ENCODE peak calls at places on chromosomes 13 and 19, in seven cellular contexts. D, J, T, S, W, I and Q are unnamed samples.

GRCh38 chr13:94431987-94432386 is 47.5 kb downstream of the DCT start:
- DNase-seq in I (no peak), D (no peak), W (no peak), T (no peak), J (no peak), S (no peak), Q (no peak)

GRCh38 chr19:40348961-40349507 is 539 bp downstream of the PLD3 start:
- DNase-seq in J (peak), S (no peak), I (peak), T (peak), D (no peak), W (peak), Q (peak)

GRCh38 chr13:29758591-29759114 is 91.8 kb downstream of the UBL3 start:
- DNase-seq in T (peak), J (no peak), S (peak), W (no peak), D (no peak), I (no peak), Q (no peak)

GRCh38 chr13:71217827-71218226 is 649.2 kb downstream of the DACH1 start:
- DNase-seq in W (no peak), J (no peak), D (no peak), I (no peak), S (no peak), T (no peak), Q (no peak)

GRCh38 chr19:4539697-4540581 is at the start of gene LRG1:
- DNase-seq in W (no peak), I (no peak), J (peak), T (peak), D (no peak), S (peak), Q (no peak)

GRCh38 chr19:10450191-10450852 is 30.0 kb downstream of the PDE4A start:
- DNase-seq in S (no peak), T (no peak), W (peak), I (no peak), D (no peak), J (no peak), Q (no peak)

GRCh38 chr19:7877249-7877836 is 3.2 kb upstream of the PRR36 start:
- DNase-seq in D (no peak), T (no peak), W (no peak), I (no peak), J (no peak), S (no peak), Q (no peak)

GRCh38 chr13:46668302-46668720 is 115.3 kb downstream of the LRCH1 start:
- DNase-seq in J (no peak), W (no peak), I (no peak), S (no peak), T (no peak), D (no peak), Q (no peak)

GRCh38 chr13:39784347-39784746 is 128.9 kb downstream of the COG6 start:
- DNase-seq in S (no peak), I (no peak), D (no peak), J (no peak), W (no peak), T (no peak), Q (no peak)

GRCh38 chr13:102401305-102401704 is 543 bp downstream of the FGF14 start:
- DNase-seq in S (no peak), I (no peak), W (peak), T (no peak), J (no peak), D (no peak), Q (no peak)

GRCh38 chr19:47247308-47247990 is 8.9 kb upstream of the CCDC9 start:
- DNase-seq in S (no peak), J (peak), T (peak), I (no peak), W (peak), D (peak), Q (no peak)

GRCh38 chr19:35375505-35376307 is 4.8 kb downstream of the GPR42 start:
- DNase-seq in S (no peak), D (no peak), W (no peak), I (no peak), T (no peak), J (no peak), Q (no peak)

GRCh38 chr19:44313231-44313630 is 8.4 kb upstream of the ZNF235 start:
- DNase-seq in D (no peak), T (no peak), W (no peak), I (no peak), J (no peak), S (no peak), Q (no peak)

GRCh38 chr19:32881766-32882165 is 12.2 kb upstream of the SLC7A9 start:
- DNase-seq in T (no peak), I (no peak), S (no peak), D (peak), W (no peak), J (no peak), Q (no peak)

GRCh38 chr19:6945733-6946132 is 58.4 kb downstream of the ADGRE1 start:
- DNase-seq in I (no peak), J (no peak), S (no peak), T (no peak), D (no peak), W (no peak), Q (no peak)

GRCh38 chr13:101982903-101983302 is 418.9 kb downstream of the FGF14 start:
- DNase-seq in S (no peak), T (no peak), J (no peak), W (no peak), I (no peak), D (no peak), Q (no peak)

GRCh38 chr19:5250127-5250659 is 90.4 kb downstream of the PTPRS start:
- DNase-seq in T (no peak), I (no peak), D (no peak), S (no peak), J (no peak), W (no peak), Q (no peak)

GRCh38 chr13:105972306-105972721 is 563.1 kb downstream of the EFNB2 start:
- DNase-seq in J (no peak), T (no peak), I (no peak), D (no peak), S (no peak), W (no peak), Q (no peak)

GRCh38 chr13:41246969-41247750 is 16.2 kb downstream of the MTRF1 start:
- DNase-seq in I (no peak), D (no peak), S (no peak), T (no peak), J (no peak), W (no peak), Q (no peak)

GRCh38 chr13:21071015-21071414 is 9.6 kb upstream of the LATS2 start:
- DNase-seq in W (no peak), S (no peak), T (no peak), I (no peak), J (no peak), D (no peak), Q (no peak)

GRCh38 chr13:97468331-97468730 is 34.4 kb downstream of the RAP2A start:
- DNase-seq in S (no peak), T (peak), D (no peak), I (no peak), J (no peak), W (peak), Q (no peak)

GRCh38 chr13:30429721-30430694 is 7.7 kb downstream of the UBE2L5 start:
- DNase-seq in T (no peak), W (no peak), I (peak), S (peak), D (no peak), J (peak), Q (no peak)

GRCh38 chr19:40718774-40719391 is 2.0 kb downstream of the ITPKC start:
- DNase-seq in J (peak), W (no peak), I (peak), S (peak), D (no peak), T (peak), Q (peak)

GRCh38 chr19:5961969-5962945 is 15.7 kb downstream of the RANBP3 start:
- DNase-seq in W (no peak), S (no peak), T (peak), I (no peak), D (no peak), J (no peak), Q (peak)

GRCh38 chr19:1830978-1831377 is 17.3 kb downstream of the REXO1 start:
- DNase-seq in I (no peak), J (no peak), T (no peak), W (no peak), S (no peak), D (no peak), Q (no peak)

GRCh38 chr19:41998246-41999020 is 4.4 kb upstream of the ATP1A3 start:
- DNase-seq in I (peak), S (no peak), T (peak), W (peak), D (peak), J (peak), Q (peak)

GRCh38 chr13:104987621-104988020 is 1547.8 kb downstream of the EFNB2 start:
- DNase-seq in D (no peak), I (no peak), S (no peak), T (no peak), W (no peak), J (no peak), Q (no peak)

GRCh38 chr19:4597278-4597974 is 37.9 kb upstream of the SEMA6B start:
- DNase-seq in J (no peak), S (no peak), T (no peak), W (no peak), D (peak), I (no peak), Q (no peak)

GRCh38 chr19:32543107-32543900 is 37.7 kb upstream of the PDCD5 start:
- DNase-seq in D (no peak), T (no peak), S (no peak), I (no peak), W (no peak), J (no peak), Q (no peak)

GRCh38 chr19:57620673-57621348 is 6.8 kb downstream of the ZNF134 start:
- DNase-seq in I (no peak), T (no peak), J (no peak), S (no peak), D (no peak), W (no peak), Q (peak)

GRCh38 chr13:112345826-112346172 is 30.4 kb upstream of the SPACA7 start:
- DNase-seq in W (no peak), I (no peak), T (no peak), S (no peak), J (no peak), D (no peak), Q (no peak)
- TF ChIP-seq JUND in W (no peak), I (no peak), T (no peak), S (no peak), J (no peak), D (no peak), Q (no peak)

DNA sequence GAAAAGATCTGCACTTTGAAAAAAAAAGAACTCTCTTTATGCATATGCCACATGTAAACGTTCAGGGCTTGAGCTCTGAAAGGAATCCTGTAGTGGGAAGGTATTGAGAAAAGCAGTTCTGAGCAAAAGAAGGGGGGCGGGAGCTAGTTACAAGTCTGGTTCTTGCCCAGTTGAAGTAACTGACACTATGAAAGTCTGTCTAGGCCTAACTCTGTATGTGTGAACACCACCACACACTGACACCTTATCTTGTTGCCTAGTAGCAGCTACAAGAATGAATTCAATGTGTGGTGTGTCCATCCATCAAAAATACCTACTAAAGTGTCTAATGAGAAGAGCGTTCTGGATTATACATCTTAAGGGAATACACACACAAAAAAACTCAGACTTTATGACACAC is 820.6 kb downstream of the DIAPH3 start:
- DNase-seq in T (no peak), J (no peak), D (no peak), S (no peak), I (no peak), W (no peak), Q (no peak)
- TF ChIP-seq JUND in T (no peak), J (no peak), D (no peak), S (no peak), I (no peak), W (no peak), Q (no peak)

GRCh38 chr13:23509781-23510543 is 60.2 kb upstream of the TNFRSF19 start:
- DNase-seq in D (no peak), I (no peak), J (no peak), W (no peak), T (no peak), S (no peak), Q (no peak)
- TF ChIP-seq JUND in D (no peak), I (no peak), J (no peak), W (peak), T (no peak), S (no peak), Q (no peak)

DNA sequence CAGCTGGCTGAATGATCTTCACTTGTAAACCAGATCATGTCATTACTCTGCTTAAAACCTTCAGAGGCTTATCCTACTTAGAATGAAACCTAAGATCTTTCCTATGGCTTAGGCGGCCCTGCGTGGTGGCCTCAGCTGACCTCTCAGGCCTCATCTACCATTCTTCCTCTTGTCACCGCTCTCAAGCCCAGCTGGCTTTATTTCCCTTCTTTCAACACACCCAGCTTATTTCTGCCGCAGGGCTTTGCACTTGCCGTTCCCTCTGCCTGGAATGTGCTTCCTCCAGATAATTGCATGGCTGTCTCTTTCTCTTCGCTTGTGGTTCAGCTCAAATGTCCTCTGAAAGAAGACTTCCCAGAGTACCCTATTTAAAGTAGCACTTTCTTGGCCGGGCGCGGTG is 3.6 kb upstream of the ASF1B start:
- DNase-seq in T (no peak), J (no peak), S (no peak), W (no peak), I (no peak), D (no peak), Q (no peak)
- TF ChIP-seq JUND in T (no peak), J (no peak), S (no peak), W (no peak), I (no peak), D (no peak), Q (no peak)

GRCh38 chr19:12513531-12514061 is 29.0 kb upstream of the ZNF709 start:
- DNase-seq in S (no peak), D (no peak), W (peak), T (no peak), I (no peak), J (no peak), Q (no peak)
- TF ChIP-seq JUND in S (no peak), D (no peak), W (no peak), T (no peak), I (no peak), J (no peak), Q (no peak)

GRCh38 chr13:32617112-32617511 is 30.9 kb downstream of the PDS5B start:
- DNase-seq in D (no peak), T (no peak), S (no peak), J (no peak), W (no peak), I (no peak), Q (no peak)
- TF ChIP-seq JUND in D (no peak), T (no peak), S (no peak), J (no peak), W (no peak), I (no peak), Q (no peak)

DNA sequence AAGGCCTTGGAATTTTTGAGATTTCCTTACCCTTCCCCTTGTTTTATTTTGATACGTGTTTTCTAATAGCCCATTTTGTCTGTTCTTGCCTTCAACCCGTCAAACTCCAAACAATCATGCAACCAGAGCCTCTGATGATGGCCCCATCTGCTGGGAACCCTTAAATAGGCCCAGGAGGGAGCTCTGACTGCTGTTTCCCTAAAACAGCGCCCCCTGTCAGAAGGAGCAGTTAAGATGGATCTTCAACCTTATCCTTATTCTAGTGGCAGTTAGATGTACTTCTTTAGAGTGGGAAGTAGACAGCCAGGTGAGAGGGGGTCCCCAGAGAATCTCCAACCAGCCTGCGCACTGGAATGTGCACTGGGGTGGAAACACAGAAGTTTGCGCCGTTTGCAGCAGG is 1031.0 kb upstream of the PCDH9 start:
- DNase-seq in W (no peak), I (no peak), T (peak), D (peak), J (no peak), S (no peak), Q (no peak)
- TF ChIP-seq JUND in W (no peak), I (no peak), T (no peak), D (no peak), J (no peak), S (no peak), Q (no peak)